ENCODE peak calls at places on chromosomes 16 and 17, in five cellular contexts. One of them, this sample, is unnamed.

GRCh38 chr17:62562656-62563055 is 64.8 kb upstream of the MRC2 start:
- DNase-seq in ELR: peak; percentile 80
- DNase-seq in EL: peak; percentile 79
- DNase-seq in nucleus accumbens: no peak
- DNase-seq in stimulated activated naive CD8-positive, alpha-beta T cell treated with anti-CD3 and anti-CD28 coated beads, Interleukin-15, Interleukin-2, amounts not matched to agents 100 U/mL and 50 U/mL, for 24 hours: no peak
- DNase-seq in this sample: peak; percentile 90

GRCh38 chr16:79098897-79099296 is 501.6 kb downstream of the MAF start:
- DNase-seq in ELR: no peak
- DNase-seq in EL: no peak
- DNase-seq in nucleus accumbens: no peak
- DNase-seq in stimulated activated naive CD8-positive, alpha-beta T cell treated with anti-CD3 and anti-CD28 coated beads, Interleukin-15, Interleukin-2, amounts not matched to agents 100 U/mL and 50 U/mL, for 24 hours: no peak
- DNase-seq in this sample: no peak

GRCh38 chr16:87686697-87687570 is 78.9 kb downstream of the KLHDC4 start:
- DNase-seq in ELR: no peak
- DNase-seq in EL: no peak
- DNase-seq in nucleus accumbens: no peak
- DNase-seq in stimulated activated naive CD8-positive, alpha-beta T cell treated with anti-CD3 and anti-CD28 coated beads, Interleukin-15, Interleukin-2, amounts not matched to agents 100 U/mL and 50 U/mL, for 24 hours: no peak
- DNase-seq in this sample: no peak

GRCh38 chr17:77959216-77959925 is 868 bp downstream of the TNRC6C start:
- DNase-seq in ELR: peak; percentile 40
- DNase-seq in EL: peak; percentile 22
- DNase-seq in nucleus accumbens: no peak
- DNase-seq in stimulated activated naive CD8-positive, alpha-beta T cell treated with anti-CD3 and anti-CD28 coated beads, Interleukin-15, Interleukin-2, amounts not matched to agents 100 U/mL and 50 U/mL, for 24 hours: peak; percentile 47
- DNase-seq in this sample: no peak

GRCh38 chr16:49858200-49859129 is 2.6 kb upstream of the ZNF423 start:
- DNase-seq in ELR: no peak
- DNase-seq in EL: peak; percentile 27
- DNase-seq in nucleus accumbens: no peak
- DNase-seq in stimulated activated naive CD8-positive, alpha-beta T cell treated with anti-CD3 and anti-CD28 coated beads, Interleukin-15, Interleukin-2, amounts not matched to agents 100 U/mL and 50 U/mL, for 24 hours: peak; percentile 48
- DNase-seq in this sample: no peak

GRCh38 chr16:74773431-74774222 is 993 bp downstream of the FA2H start:
- DNase-seq in ELR: no peak
- DNase-seq in EL: no peak
- DNase-seq in nucleus accumbens: no peak
- DNase-seq in stimulated activated naive CD8-positive, alpha-beta T cell treated with anti-CD3 and anti-CD28 coated beads, Interleukin-15, Interleukin-2, amounts not matched to agents 100 U/mL and 50 U/mL, for 24 hours: no peak
- DNase-seq in this sample: peak; percentile 24

GRCh38 chr16:12876778-12877177 is 24.6 kb upstream of the SHISA9 start:
- DNase-seq in ELR: no peak
- DNase-seq in EL: no peak
- DNase-seq in nucleus accumbens: no peak
- DNase-seq in stimulated activated naive CD8-positive, alpha-beta T cell treated with anti-CD3 and anti-CD28 coated beads, Interleukin-15, Interleukin-2, amounts not matched to agents 100 U/mL and 50 U/mL, for 24 hours: no peak
- DNase-seq in this sample: peak; percentile 2

GRCh38 chr17:20142268-20142667 is 133.1 kb downstream of the SPECC1 start:
- DNase-seq in ELR: no peak
- DNase-seq in EL: no peak
- DNase-seq in nucleus accumbens: no peak
- DNase-seq in stimulated activated naive CD8-positive, alpha-beta T cell treated with anti-CD3 and anti-CD28 coated beads, Interleukin-15, Interleukin-2, amounts not matched to agents 100 U/mL and 50 U/mL, for 24 hours: no peak
- DNase-seq in this sample: no peak

GRCh38 chr17:17528696-17529652 is 32.8 kb upstream of the RASD1 start:
- DNase-seq in ELR: no peak
- DNase-seq in EL: no peak
- DNase-seq in nucleus accumbens: no peak
- DNase-seq in stimulated activated naive CD8-positive, alpha-beta T cell treated with anti-CD3 and anti-CD28 coated beads, Interleukin-15, Interleukin-2, amounts not matched to agents 100 U/mL and 50 U/mL, for 24 hours: no peak
- DNase-seq in this sample: no peak

GRCh38 chr17:28725660-28726395 is at the start of gene TLCD1:
- DNase-seq in ELR: peak; percentile 92
- DNase-seq in EL: peak; percentile 92
- DNase-seq in nucleus accumbens: peak; percentile 64
- DNase-seq in stimulated activated naive CD8-positive, alpha-beta T cell treated with anti-CD3 and anti-CD28 coated beads, Interleukin-15, Interleukin-2, amounts not matched to agents 100 U/mL and 50 U/mL, for 24 hours: peak; percentile 79
- DNase-seq in this sample: peak; percentile 68

GRCh38 chr16:9177861-9178260 is 86.4 kb downstream of the HAPSTR1 start:
- DNase-seq in ELR: no peak
- DNase-seq in EL: no peak
- DNase-seq in nucleus accumbens: no peak
- DNase-seq in stimulated activated naive CD8-positive, alpha-beta T cell treated with anti-CD3 and anti-CD28 coated beads, Interleukin-15, Interleukin-2, amounts not matched to agents 100 U/mL and 50 U/mL, for 24 hours: no peak
- DNase-seq in this sample: no peak

GRCh38 chr17:9488556-9488955 is 87.1 kb downstream of the STX8 start:
- DNase-seq in ELR: no peak
- DNase-seq in EL: no peak
- DNase-seq in nucleus accumbens: no peak
- DNase-seq in stimulated activated naive CD8-positive, alpha-beta T cell treated with anti-CD3 and anti-CD28 coated beads, Interleukin-15, Interleukin-2, amounts not matched to agents 100 U/mL and 50 U/mL, for 24 hours: no peak
- DNase-seq in this sample: no peak

GRCh38 chr16:1545044-1545736 is 11.7 kb downstream of the TMEM204 start:
- DNase-seq in ELR: no peak
- DNase-seq in EL: no peak
- DNase-seq in nucleus accumbens: no peak
- DNase-seq in stimulated activated naive CD8-positive, alpha-beta T cell treated with anti-CD3 and anti-CD28 coated beads, Interleukin-15, Interleukin-2, amounts not matched to agents 100 U/mL and 50 U/mL, for 24 hours: no peak
- DNase-seq in this sample: no peak

GRCh38 chr17:33492731-33493260 is 199.7 kb upstream of the ASIC2 start:
- DNase-seq in ELR: no peak
- DNase-seq in EL: no peak
- DNase-seq in nucleus accumbens: no peak
- DNase-seq in stimulated activated naive CD8-positive, alpha-beta T cell treated with anti-CD3 and anti-CD28 coated beads, Interleukin-15, Interleukin-2, amounts not matched to agents 100 U/mL and 50 U/mL, for 24 hours: no peak
- DNase-seq in this sample: no peak

GRCh38 chr17:78529871-78530670 is 47.1 kb downstream of the DNAH17 start:
- DNase-seq in ELR: no peak
- DNase-seq in EL: no peak
- DNase-seq in nucleus accumbens: no peak
- DNase-seq in stimulated activated naive CD8-positive, alpha-beta T cell treated with anti-CD3 and anti-CD28 coated beads, Interleukin-15, Interleukin-2, amounts not matched to agents 100 U/mL and 50 U/mL, for 24 hours: no peak
- DNase-seq in this sample: no peak

GRCh38 chr17:68718465-68718864 is 117.3 kb upstream of the FAM20A start:
- DNase-seq in ELR: no peak
- DNase-seq in EL: no peak
- DNase-seq in nucleus accumbens: no peak
- DNase-seq in stimulated activated naive CD8-positive, alpha-beta T cell treated with anti-CD3 and anti-CD28 coated beads, Interleukin-15, Interleukin-2, amounts not matched to agents 100 U/mL and 50 U/mL, for 24 hours: no peak
- DNase-seq in this sample: no peak

GRCh38 chr17:55377885-55378284 is 43.8 kb downstream of the MMD start:
- DNase-seq in ELR: no peak
- DNase-seq in EL: no peak
- DNase-seq in nucleus accumbens: no peak
- DNase-seq in stimulated activated naive CD8-positive, alpha-beta T cell treated with anti-CD3 and anti-CD28 coated beads, Interleukin-15, Interleukin-2, amounts not matched to agents 100 U/mL and 50 U/mL, for 24 hours: no peak
- DNase-seq in this sample: no peak

GRCh38 chr17:13640559-13640958 is 38.8 kb upstream of the HS3ST3A1 start:
- DNase-seq in ELR: no peak
- DNase-seq in EL: no peak
- DNase-seq in nucleus accumbens: no peak
- DNase-seq in stimulated activated naive CD8-positive, alpha-beta T cell treated with anti-CD3 and anti-CD28 coated beads, Interleukin-15, Interleukin-2, amounts not matched to agents 100 U/mL and 50 U/mL, for 24 hours: no peak
- DNase-seq in this sample: no peak

GRCh38 chr17:45914036-45914717 is 19.8 kb downstream of the MAPT start:
- DNase-seq in ELR: no peak
- DNase-seq in EL: no peak
- DNase-seq in nucleus accumbens: no peak
- DNase-seq in stimulated activated naive CD8-positive, alpha-beta T cell treated with anti-CD3 and anti-CD28 coated beads, Interleukin-15, Interleukin-2, amounts not matched to agents 100 U/mL and 50 U/mL, for 24 hours: no peak
- DNase-seq in this sample: no peak

GRCh38 chr17:15963670-15964110 is 18.8 kb downstream of the ADORA2B start:
- DNase-seq in ELR: peak; percentile 87
- DNase-seq in EL: peak; percentile 59
- DNase-seq in nucleus accumbens: no peak
- DNase-seq in stimulated activated naive CD8-positive, alpha-beta T cell treated with anti-CD3 and anti-CD28 coated beads, Interleukin-15, Interleukin-2, amounts not matched to agents 100 U/mL and 50 U/mL, for 24 hours: no peak
- DNase-seq in this sample: peak; percentile 98

GRCh38 chr17:8707591-8708453 is 36.8 kb downstream of the CCDC42 start:
- DNase-seq in ELR: no peak
- DNase-seq in EL: no peak
- DNase-seq in nucleus accumbens: no peak
- DNase-seq in stimulated activated naive CD8-positive, alpha-beta T cell treated with anti-CD3 and anti-CD28 coated beads, Interleukin-15, Interleukin-2, amounts not matched to agents 100 U/mL and 50 U/mL, for 24 hours: no peak
- DNase-seq in this sample: peak; percentile 2

GRCh38 chr17:75047398-75048098 is 523 bp downstream of the KCTD2 start:
- DNase-seq in ELR: peak; percentile 37
- DNase-seq in EL: no peak
- DNase-seq in nucleus accumbens: no peak
- DNase-seq in stimulated activated naive CD8-positive, alpha-beta T cell treated with anti-CD3 and anti-CD28 coated beads, Interleukin-15, Interleukin-2, amounts not matched to agents 100 U/mL and 50 U/mL, for 24 hours: peak; percentile 49
- DNase-seq in this sample: no peak

GRCh38 chr16:67857547-67858233 is 10.2 kb upstream of the CENPT start:
- DNase-seq in ELR: peak; percentile 97
- DNase-seq in EL: peak; percentile 92
- DNase-seq in nucleus accumbens: no peak
- DNase-seq in stimulated activated naive CD8-positive, alpha-beta T cell treated with anti-CD3 and anti-CD28 coated beads, Interleukin-15, Interleukin-2, amounts not matched to agents 100 U/mL and 50 U/mL, for 24 hours: peak; percentile 24
- DNase-seq in this sample: peak; percentile 95

GRCh38 chr17:80380068-80381061 is 34.6 kb upstream of the ENDOV start:
- DNase-seq in ELR: no peak
- DNase-seq in EL: no peak
- DNase-seq in nucleus accumbens: no peak
- DNase-seq in stimulated activated naive CD8-positive, alpha-beta T cell treated with anti-CD3 and anti-CD28 coated beads, Interleukin-15, Interleukin-2, amounts not matched to agents 100 U/mL and 50 U/mL, for 24 hours: no peak
- DNase-seq in this sample: no peak

GRCh38 chr17:66904760-66905637 is 59.5 kb upstream of the CACNG4 start:
- DNase-seq in ELR: peak; percentile 60
- DNase-seq in EL: peak; percentile 63
- DNase-seq in nucleus accumbens: no peak
- DNase-seq in stimulated activated naive CD8-positive, alpha-beta T cell treated with anti-CD3 and anti-CD28 coated beads, Interleukin-15, Interleukin-2, amounts not matched to agents 100 U/mL and 50 U/mL, for 24 hours: no peak
- DNase-seq in this sample: peak; percentile 87

GRCh38 chr16:48353565-48354163 is 31.5 kb downstream of the SIAH1 start:
- DNase-seq in ELR: peak; percentile 84
- DNase-seq in EL: peak; percentile 78
- DNase-seq in nucleus accumbens: no peak
- DNase-seq in stimulated activated naive CD8-positive, alpha-beta T cell treated with anti-CD3 and anti-CD28 coated beads, Interleukin-15, Interleukin-2, amounts not matched to agents 100 U/mL and 50 U/mL, for 24 hours: peak; percentile 58
- DNase-seq in this sample: peak; percentile 69

GRCh38 chr16:80664226-80664625 is 123.4 kb downstream of the DYNLRB2 start:
- DNase-seq in ELR: no peak
- DNase-seq in EL: no peak
- DNase-seq in nucleus accumbens: no peak
- DNase-seq in stimulated activated naive CD8-positive, alpha-beta T cell treated with anti-CD3 and anti-CD28 coated beads, Interleukin-15, Interleukin-2, amounts not matched to agents 100 U/mL and 50 U/mL, for 24 hours: no peak
- DNase-seq in this sample: no peak

GRCh38 chr17:79933863-79934652 is 94.8 kb upstream of the CBX4 start:
- DNase-seq in ELR: peak; percentile 45
- DNase-seq in EL: peak; percentile 27
- DNase-seq in nucleus accumbens: no peak
- DNase-seq in stimulated activated naive CD8-positive, alpha-beta T cell treated with anti-CD3 and anti-CD28 coated beads, Interleukin-15, Interleukin-2, amounts not matched to agents 100 U/mL and 50 U/mL, for 24 hours: peak; percentile 40
- DNase-seq in this sample: peak; percentile 73

GRCh38 chr17:39939588-39940419 is 12.3 kb downstream of the LRRC3C start:
- DNase-seq in ELR: peak; percentile 90
- DNase-seq in EL: peak; percentile 93
- DNase-seq in nucleus accumbens: no peak
- DNase-seq in stimulated activated naive CD8-positive, alpha-beta T cell treated with anti-CD3 and anti-CD28 coated beads, Interleukin-15, Interleukin-2, amounts not matched to agents 100 U/mL and 50 U/mL, for 24 hours: peak; percentile 51
- DNase-seq in this sample: peak; percentile 24

GRCh38 chr17:18361837-18362380 is 1.4 kb downstream of the SHMT1 start:
- DNase-seq in ELR: no peak
- DNase-seq in EL: no peak
- DNase-seq in nucleus accumbens: no peak
- DNase-seq in stimulated activated naive CD8-positive, alpha-beta T cell treated with anti-CD3 and anti-CD28 coated beads, Interleukin-15, Interleukin-2, amounts not matched to agents 100 U/mL and 50 U/mL, for 24 hours: no peak
- DNase-seq in this sample: no peak

GRCh38 chr16:89359296-89360147 is 130.8 kb downstream of the ANKRD11 start:
- DNase-seq in ELR: no peak
- DNase-seq in EL: no peak
- DNase-seq in nucleus accumbens: no peak
- DNase-seq in stimulated activated naive CD8-positive, alpha-beta T cell treated with anti-CD3 and anti-CD28 coated beads, Interleukin-15, Interleukin-2, amounts not matched to agents 100 U/mL and 50 U/mL, for 24 hours: no peak
- DNase-seq in this sample: no peak

GRCh38 chr17:73757324-73757942 is 113.2 kb upstream of the SDK2 start:
- DNase-seq in ELR: no peak
- DNase-seq in EL: no peak
- DNase-seq in nucleus accumbens: no peak
- DNase-seq in stimulated activated naive CD8-positive, alpha-beta T cell treated with anti-CD3 and anti-CD28 coated beads, Interleukin-15, Interleukin-2, amounts not matched to agents 100 U/mL and 50 U/mL, for 24 hours: no peak
- DNase-seq in this sample: no peak

GRCh38 chr17:51739245-51739886 is 419.1 kb downstream of the CA10 start:
- DNase-seq in ELR: no peak
- DNase-seq in EL: no peak
- DNase-seq in nucleus accumbens: no peak
- DNase-seq in stimulated activated naive CD8-positive, alpha-beta T cell treated with anti-CD3 and anti-CD28 coated beads, Interleukin-15, Interleukin-2, amounts not matched to agents 100 U/mL and 50 U/mL, for 24 hours: no peak
- DNase-seq in this sample: peak; percentile 28